ENCODE peak calls at places on chromosomes 5 and 9, in eight cellular contexts. One of them, this sample, is unnamed.

GRCh38 chr5:98339141-98339848 is 434.2 kb upstream of the RGMB start:
- DNase-seq in stimulated activated CD4-positive, alpha-beta T cell treated with anti-CD3 and anti-CD28 coated beads, Interleukin-2, amount 100 ng/mL, for 48 hours: no peak
- DNase-seq in stimulated activated CD8-positive, alpha-beta memory T cell treated with anti-CD3 and anti-CD28 coated beads, Interleukin-12 subunit alpha, Interleukin-12 subunit beta, amount 100 ng/mL, for 1 hour: no peak
- DNase-seq in NCI-H345: no peak
- DNase-seq in mesenteric fat pad: no peak
- DNase-seq in EL: no peak
- DNase-seq in HT1080: no peak
- DNase-seq in Calu3: no peak
- DNase-seq in this sample: no peak

GRCh38 chr9:34550681-34551270 is 28.0 kb upstream of the ENHO start:
- DNase-seq in HT1080: no peak
- DNase-seq in stimulated activated CD4-positive, alpha-beta T cell treated with anti-CD3 and anti-CD28 coated beads, Interleukin-2, amount 100 ng/mL, for 48 hours: no peak
- DNase-seq in NCI-H345: no peak
- DNase-seq in stimulated activated CD8-positive, alpha-beta memory T cell treated with anti-CD3 and anti-CD28 coated beads, Interleukin-12 subunit alpha, Interleukin-12 subunit beta, amount 100 ng/mL, for 1 hour: no peak
- DNase-seq in Calu3: no peak
- DNase-seq in EL: no peak
- DNase-seq in mesenteric fat pad: peak
- DNase-seq in this sample: no peak

GRCh38 chr5:103109277-103109676 is 10.7 kb downstream of the GIN1 start:
- DNase-seq in EL: no peak
- DNase-seq in HT1080: no peak
- DNase-seq in stimulated activated CD4-positive, alpha-beta T cell treated with anti-CD3 and anti-CD28 coated beads, Interleukin-2, amount 100 ng/mL, for 48 hours: no peak
- DNase-seq in NCI-H345: no peak
- DNase-seq in stimulated activated CD8-positive, alpha-beta memory T cell treated with anti-CD3 and anti-CD28 coated beads, Interleukin-12 subunit alpha, Interleukin-12 subunit beta, amount 100 ng/mL, for 1 hour: no peak
- DNase-seq in mesenteric fat pad: no peak
- DNase-seq in Calu3: no peak
- DNase-seq in this sample: no peak

GRCh38 chr5:60161340-60161934 is 267.9 kb upstream of the PDE4D start:
- DNase-seq in Calu3: peak
- DNase-seq in EL: peak
- DNase-seq in NCI-H345: peak
- DNase-seq in stimulated activated CD4-positive, alpha-beta T cell treated with anti-CD3 and anti-CD28 coated beads, Interleukin-2, amount 100 ng/mL, for 48 hours: no peak
- DNase-seq in mesenteric fat pad: no peak
- DNase-seq in HT1080: peak
- DNase-seq in stimulated activated CD8-positive, alpha-beta memory T cell treated with anti-CD3 and anti-CD28 coated beads, Interleukin-12 subunit alpha, Interleukin-12 subunit beta, amount 100 ng/mL, for 1 hour: no peak
- DNase-seq in this sample: peak

GRCh38 chr9:6889868-6890267 is 132.1 kb downstream of the KDM4C start:
- DNase-seq in stimulated activated CD4-positive, alpha-beta T cell treated with anti-CD3 and anti-CD28 coated beads, Interleukin-2, amount 100 ng/mL, for 48 hours: no peak
- DNase-seq in mesenteric fat pad: no peak
- DNase-seq in Calu3: no peak
- DNase-seq in NCI-H345: no peak
- DNase-seq in HT1080: no peak
- DNase-seq in EL: no peak
- DNase-seq in stimulated activated CD8-positive, alpha-beta memory T cell treated with anti-CD3 and anti-CD28 coated beads, Interleukin-12 subunit alpha, Interleukin-12 subunit beta, amount 100 ng/mL, for 1 hour: no peak
- DNase-seq in this sample: no peak

GRCh38 chr5:178602752-178603151 is 12.6 kb upstream of the COL23A1 start:
- DNase-seq in Calu3: no peak
- DNase-seq in stimulated activated CD4-positive, alpha-beta T cell treated with anti-CD3 and anti-CD28 coated beads, Interleukin-2, amount 100 ng/mL, for 48 hours: no peak
- DNase-seq in mesenteric fat pad: no peak
- DNase-seq in NCI-H345: no peak
- DNase-seq in HT1080: no peak
- DNase-seq in EL: peak
- DNase-seq in stimulated activated CD8-positive, alpha-beta memory T cell treated with anti-CD3 and anti-CD28 coated beads, Interleukin-12 subunit alpha, Interleukin-12 subunit beta, amount 100 ng/mL, for 1 hour: no peak
- DNase-seq in this sample: peak

GRCh38 chr5:10073705-10074104 is 176.0 kb downstream of the ATPSCKMT start:
- DNase-seq in mesenteric fat pad: no peak
- DNase-seq in stimulated activated CD4-positive, alpha-beta T cell treated with anti-CD3 and anti-CD28 coated beads, Interleukin-2, amount 100 ng/mL, for 48 hours: no peak
- DNase-seq in HT1080: no peak
- DNase-seq in stimulated activated CD8-positive, alpha-beta memory T cell treated with anti-CD3 and anti-CD28 coated beads, Interleukin-12 subunit alpha, Interleukin-12 subunit beta, amount 100 ng/mL, for 1 hour: no peak
- DNase-seq in Calu3: no peak
- DNase-seq in NCI-H345: no peak
- DNase-seq in EL: no peak
- DNase-seq in this sample: no peak

GRCh38 chr9:79583957-79584654 is 12.3 kb downstream of the TLE4 start:
- DNase-seq in Calu3: no peak
- DNase-seq in mesenteric fat pad: peak
- DNase-seq in stimulated activated CD8-positive, alpha-beta memory T cell treated with anti-CD3 and anti-CD28 coated beads, Interleukin-12 subunit alpha, Interleukin-12 subunit beta, amount 100 ng/mL, for 1 hour: no peak
- DNase-seq in HT1080: no peak
- DNase-seq in NCI-H345: no peak
- DNase-seq in stimulated activated CD4-positive, alpha-beta T cell treated with anti-CD3 and anti-CD28 coated beads, Interleukin-2, amount 100 ng/mL, for 48 hours: no peak
- DNase-seq in EL: no peak
- DNase-seq in this sample: no peak

GRCh38 chr9:32430720-32431119 is 46.3 kb downstream of the ACO1 start:
- DNase-seq in HT1080: peak
- DNase-seq in stimulated activated CD4-positive, alpha-beta T cell treated with anti-CD3 and anti-CD28 coated beads, Interleukin-2, amount 100 ng/mL, for 48 hours: no peak
- DNase-seq in Calu3: no peak
- DNase-seq in NCI-H345: no peak
- DNase-seq in EL: peak
- DNase-seq in mesenteric fat pad: no peak
- DNase-seq in stimulated activated CD8-positive, alpha-beta memory T cell treated with anti-CD3 and anti-CD28 coated beads, Interleukin-12 subunit alpha, Interleukin-12 subunit beta, amount 100 ng/mL, for 1 hour: no peak
- DNase-seq in this sample: no peak

GRCh38 chr9:133585481-133586367 is 23.5 kb downstream of the FAM163B start:
- DNase-seq in HT1080: no peak
- DNase-seq in EL: peak
- DNase-seq in Calu3: no peak
- DNase-seq in mesenteric fat pad: no peak
- DNase-seq in stimulated activated CD8-positive, alpha-beta memory T cell treated with anti-CD3 and anti-CD28 coated beads, Interleukin-12 subunit alpha, Interleukin-12 subunit beta, amount 100 ng/mL, for 1 hour: no peak
- DNase-seq in NCI-H345: peak
- DNase-seq in stimulated activated CD4-positive, alpha-beta T cell treated with anti-CD3 and anti-CD28 coated beads, Interleukin-2, amount 100 ng/mL, for 48 hours: no peak
- DNase-seq in this sample: peak

GRCh38 chr9:761793-762190 is 79.7 kb upstream of the DMRT1 start:
- DNase-seq in stimulated activated CD4-positive, alpha-beta T cell treated with anti-CD3 and anti-CD28 coated beads, Interleukin-2, amount 100 ng/mL, for 48 hours: no peak
- DNase-seq in Calu3: no peak
- DNase-seq in mesenteric fat pad: no peak
- DNase-seq in stimulated activated CD8-positive, alpha-beta memory T cell treated with anti-CD3 and anti-CD28 coated beads, Interleukin-12 subunit alpha, Interleukin-12 subunit beta, amount 100 ng/mL, for 1 hour: no peak
- DNase-seq in EL: no peak
- DNase-seq in HT1080: no peak
- DNase-seq in NCI-H345: no peak
- DNase-seq in this sample: no peak

GRCh38 chr5:65769539-65769938 is 47.5 kb downstream of the NLN start:
- DNase-seq in HT1080: peak
- DNase-seq in NCI-H345: no peak
- DNase-seq in stimulated activated CD8-positive, alpha-beta memory T cell treated with anti-CD3 and anti-CD28 coated beads, Interleukin-12 subunit alpha, Interleukin-12 subunit beta, amount 100 ng/mL, for 1 hour: no peak
- DNase-seq in mesenteric fat pad: no peak
- DNase-seq in stimulated activated CD4-positive, alpha-beta T cell treated with anti-CD3 and anti-CD28 coated beads, Interleukin-2, amount 100 ng/mL, for 48 hours: no peak
- DNase-seq in EL: peak
- DNase-seq in Calu3: no peak
- DNase-seq in this sample: peak

GRCh38 chr5:56566374-56567249 is 248.7 kb upstream of the MAP3K1 start:
- DNase-seq in NCI-H345: no peak
- DNase-seq in stimulated activated CD8-positive, alpha-beta memory T cell treated with anti-CD3 and anti-CD28 coated beads, Interleukin-12 subunit alpha, Interleukin-12 subunit beta, amount 100 ng/mL, for 1 hour: no peak
- DNase-seq in stimulated activated CD4-positive, alpha-beta T cell treated with anti-CD3 and anti-CD28 coated beads, Interleukin-2, amount 100 ng/mL, for 48 hours: no peak
- DNase-seq in Calu3: no peak
- DNase-seq in EL: no peak
- DNase-seq in HT1080: no peak
- DNase-seq in mesenteric fat pad: no peak
- DNase-seq in this sample: no peak

GRCh38 chr5:17289681-17290619 is 72.5 kb downstream of the BASP1 start:
- DNase-seq in mesenteric fat pad: no peak
- DNase-seq in NCI-H345: no peak
- DNase-seq in stimulated activated CD4-positive, alpha-beta T cell treated with anti-CD3 and anti-CD28 coated beads, Interleukin-2, amount 100 ng/mL, for 48 hours: no peak
- DNase-seq in EL: peak
- DNase-seq in Calu3: no peak
- DNase-seq in HT1080: peak
- DNase-seq in stimulated activated CD8-positive, alpha-beta memory T cell treated with anti-CD3 and anti-CD28 coated beads, Interleukin-12 subunit alpha, Interleukin-12 subunit beta, amount 100 ng/mL, for 1 hour: no peak
- DNase-seq in this sample: peak

GRCh38 chr5:151740336-151740942 is 18.0 kb downstream of the ATOX1 start:
- DNase-seq in NCI-H345: peak
- DNase-seq in stimulated activated CD8-positive, alpha-beta memory T cell treated with anti-CD3 and anti-CD28 coated beads, Interleukin-12 subunit alpha, Interleukin-12 subunit beta, amount 100 ng/mL, for 1 hour: peak
- DNase-seq in stimulated activated CD4-positive, alpha-beta T cell treated with anti-CD3 and anti-CD28 coated beads, Interleukin-2, amount 100 ng/mL, for 48 hours: no peak
- DNase-seq in EL: peak
- DNase-seq in mesenteric fat pad: no peak
- DNase-seq in Calu3: peak
- DNase-seq in HT1080: peak
- DNase-seq in this sample: peak

GRCh38 chr5:103366938-103367549 is 108.5 kb downstream of the MACIR start:
- DNase-seq in stimulated activated CD8-positive, alpha-beta memory T cell treated with anti-CD3 and anti-CD28 coated beads, Interleukin-12 subunit alpha, Interleukin-12 subunit beta, amount 100 ng/mL, for 1 hour: no peak
- DNase-seq in EL: no peak
- DNase-seq in mesenteric fat pad: no peak
- DNase-seq in stimulated activated CD4-positive, alpha-beta T cell treated with anti-CD3 and anti-CD28 coated beads, Interleukin-2, amount 100 ng/mL, for 48 hours: no peak
- DNase-seq in NCI-H345: no peak
- DNase-seq in HT1080: no peak
- DNase-seq in Calu3: no peak
- DNase-seq in this sample: no peak

GRCh38 chr9:130117816-130118632 is 54.2 kb upstream of the NCS1 start:
- DNase-seq in stimulated activated CD8-positive, alpha-beta memory T cell treated with anti-CD3 and anti-CD28 coated beads, Interleukin-12 subunit alpha, Interleukin-12 subunit beta, amount 100 ng/mL, for 1 hour: no peak
- DNase-seq in NCI-H345: no peak
- DNase-seq in EL: peak
- DNase-seq in HT1080: peak
- DNase-seq in Calu3: no peak
- DNase-seq in mesenteric fat pad: no peak
- DNase-seq in stimulated activated CD4-positive, alpha-beta T cell treated with anti-CD3 and anti-CD28 coated beads, Interleukin-2, amount 100 ng/mL, for 48 hours: no peak
- DNase-seq in this sample: peak

GRCh38 chr5:66617991-66618768 is 22.0 kb downstream of the MAST4 start:
- DNase-seq in stimulated activated CD8-positive, alpha-beta memory T cell treated with anti-CD3 and anti-CD28 coated beads, Interleukin-12 subunit alpha, Interleukin-12 subunit beta, amount 100 ng/mL, for 1 hour: no peak
- DNase-seq in Calu3: no peak
- DNase-seq in mesenteric fat pad: no peak
- DNase-seq in EL: no peak
- DNase-seq in HT1080: no peak
- DNase-seq in NCI-H345: no peak
- DNase-seq in stimulated activated CD4-positive, alpha-beta T cell treated with anti-CD3 and anti-CD28 coated beads, Interleukin-2, amount 100 ng/mL, for 48 hours: no peak
- DNase-seq in this sample: no peak

GRCh38 chr9:136784249-136784996 is 6.7 kb upstream of the TMEM141 start:
- DNase-seq in Calu3: peak
- DNase-seq in stimulated activated CD4-positive, alpha-beta T cell treated with anti-CD3 and anti-CD28 coated beads, Interleukin-2, amount 100 ng/mL, for 48 hours: no peak
- DNase-seq in mesenteric fat pad: no peak
- DNase-seq in stimulated activated CD8-positive, alpha-beta memory T cell treated with anti-CD3 and anti-CD28 coated beads, Interleukin-12 subunit alpha, Interleukin-12 subunit beta, amount 100 ng/mL, for 1 hour: no peak
- DNase-seq in HT1080: no peak
- DNase-seq in EL: peak
- DNase-seq in NCI-H345: peak
- DNase-seq in this sample: no peak

GRCh38 chr5:170603578-170604565 is 100.1 kb downstream of the KCNIP1 start:
- DNase-seq in EL: peak
- DNase-seq in NCI-H345: peak
- DNase-seq in mesenteric fat pad: no peak
- DNase-seq in stimulated activated CD8-positive, alpha-beta memory T cell treated with anti-CD3 and anti-CD28 coated beads, Interleukin-12 subunit alpha, Interleukin-12 subunit beta, amount 100 ng/mL, for 1 hour: no peak
- DNase-seq in HT1080: peak
- DNase-seq in stimulated activated CD4-positive, alpha-beta T cell treated with anti-CD3 and anti-CD28 coated beads, Interleukin-2, amount 100 ng/mL, for 48 hours: peak
- DNase-seq in Calu3: peak
- DNase-seq in this sample: peak

GRCh38 chr5:111401906-111402305 is 110.4 kb downstream of the STARD4 start:
- DNase-seq in NCI-H345: no peak
- DNase-seq in stimulated activated CD8-positive, alpha-beta memory T cell treated with anti-CD3 and anti-CD28 coated beads, Interleukin-12 subunit alpha, Interleukin-12 subunit beta, amount 100 ng/mL, for 1 hour: no peak
- DNase-seq in stimulated activated CD4-positive, alpha-beta T cell treated with anti-CD3 and anti-CD28 coated beads, Interleukin-2, amount 100 ng/mL, for 48 hours: no peak
- DNase-seq in EL: no peak
- DNase-seq in mesenteric fat pad: no peak
- DNase-seq in Calu3: no peak
- DNase-seq in HT1080: no peak
- DNase-seq in this sample: no peak